ENCODE peak calls at places on chromosomes 4 and X, in four cellular contexts. W is HepG2, E is K562, I is GM12878. L is an unnamed sample.

GRCh38 chrX:20317873-20318272 is 51.2 kb upstream of the RPS6KA3 start:
- DNase-seq in I (no peak), E (no peak), W (no peak), L (no peak)

GRCh38 chrX:97399400-97399799 is 515.7 kb downstream of the RPA4 start:
- DNase-seq in E (peak), W (no peak), I (peak), L (no peak)

GRCh38 chrX:74924449-74925209 is 623 bp downstream of the NEXMIF start:
- DNase-seq in W (no peak), E (no peak), I (no peak), L (peak)

GRCh38 chr4:186414365-186414764 is 141.0 kb downstream of the MTNR1A start:
- DNase-seq in I (no peak), E (no peak), W (no peak), L (no peak)

GRCh38 chr4:79213040-79213439 is 112.8 kb downstream of the NAA11 start:
- DNase-seq in I (no peak), W (no peak), E (no peak), L (no peak)

GRCh38 chr4:8269535-8270417 is at the start of gene HTRA3:
- DNase-seq in E (no peak), W (no peak), I (no peak), L (peak)

GRCh38 chrX:132631579-132632232 is 142.9 kb upstream of the MBNL3 start:
- DNase-seq in E (peak), W (peak), I (no peak), L (peak)

GRCh38 chr4:112189754-112190153 is 41.8 kb upstream of the AP1AR start:
- DNase-seq in E (no peak), I (no peak), W (no peak), L (no peak)

GRCh38 chrX:11435568-11435967 is 142.4 kb downstream of the AMELX start:
- DNase-seq in I (no peak), E (no peak), W (no peak), L (no peak)

GRCh38 chr4:3699678-3700077 is 66.5 kb upstream of the ADRA2C start:
- DNase-seq in I (no peak), W (no peak), E (no peak), L (no peak)

GRCh38 chr4:3311095-3311372 is 18.2 kb downstream of the RGS12 start:
- DNase-seq in I (no peak), W (no peak), E (no peak), L (no peak)

GRCh38 chrX:123665197-123665596 is 67.7 kb downstream of the THOC2 start:
- DNase-seq in E (no peak), W (no peak), I (no peak), L (no peak)

GRCh38 chr4:188657365-188657764 is 518.1 kb downstream of the TRIML1 start:
- DNase-seq in W (no peak), E (no peak), I (no peak), L (no peak)

GRCh38 chr4:167379433-167379832 is 145.1 kb upstream of the SPOCK3 start:
- DNase-seq in I (no peak), W (no peak), E (no peak), L (no peak)

GRCh38 chr4:180790471-180790870 is 1452.7 kb upstream of the TENM3 start:
- DNase-seq in I (no peak), E (no peak), W (no peak), L (no peak)

GRCh38 chrX:120740072-120740471 is 110.2 kb upstream of the C1GALT1C1 start:
- DNase-seq in I (no peak), W (no peak), E (no peak), L (no peak)

GRCh38 chrX:23317799-23318724 is 16.6 kb upstream of the PTCHD1 start:
- DNase-seq in W (no peak), E (peak), I (no peak), L (peak)

GRCh38 chrX:104391905-104392304 is 137.2 kb upstream of the ESX1 start:
- DNase-seq in I (no peak), E (no peak), W (no peak), L (no peak)

GRCh38 chrX:24424948-24425347 is 40.1 kb upstream of the PDK3 start:
- DNase-seq in I (no peak), W (no peak), E (no peak), L (no peak)

GRCh38 chr4:38678078-38678477 is 14.1 kb downstream of the KLF3 start:
- DNase-seq in E (no peak), I (no peak), W (no peak), L (no peak)

GRCh38 chr4:6523251-6523650 is 50.8 kb upstream of the PPP2R2C start:
- DNase-seq in W (no peak), E (no peak), I (no peak), L (no peak)

GRCh38 chrX:39725928-39726619 is 371.7 kb downstream of the BCOR start:
- DNase-seq in W (no peak), I (no peak), E (no peak), L (no peak)
- TF ChIP-seq FOXK2 in W (no peak), I (no peak), E (no peak), L (no peak)

GRCh38 chrX:46715521-46715920 is 43.4 kb downstream of the SLC9A7 start:
- DNase-seq in I (no peak), W (no peak), E (no peak), L (no peak)
- TF ChIP-seq BHLHE40 in I (no peak), W (no peak), E (no peak), L (no peak)

GRCh38 chrX:47093860-47094259 is 15.6 kb downstream of the RGN start:
- DNase-seq in I (no peak), W (no peak), E (no peak), L (no peak)

GRCh38 chrX:47098746-47099145 is 20.5 kb downstream of the RGN start:
- DNase-seq in E (no peak), W (no peak), I (no peak), L (no peak)

GRCh38 chrX:47091149-47091775 is 13.0 kb downstream of the RGN start:
- DNase-seq in I (peak), W (no peak), E (no peak), L (no peak)

GRCh38 chrX:47097018-47097417 is 18.8 kb downstream of the RGN start:
- DNase-seq in I (no peak), W (no peak), E (no peak), L (no peak)

GRCh38 chrX:47093248-47093647 is 15.0 kb downstream of the RGN start:
- DNase-seq in E (peak), W (no peak), I (no peak), L (no peak)
- TF ChIP-seq FOXK2 in E (no peak), W (no peak), I (no peak), L (no peak)

GRCh38 chrX:6678313-6678712 is 143.4 kb upstream of the VCX3A start:
- DNase-seq in W (no peak), I (no peak), E (no peak), L (no peak)
- TF ChIP-seq BHLHE40 in W (no peak), I (no peak), E (no peak), L (no peak)

GRCh38 chrX:12567857-12568256 is 223.4 kb upstream of the PRPS2 start:
- DNase-seq in W (no peak), E (no peak), I (no peak), L (peak)

GRCh38 chrX:12564221-12564620 is 227.0 kb upstream of the PRPS2 start:
- DNase-seq in W (no peak), E (no peak), I (no peak), L (no peak)

GRCh38 chrX:12563121-12563520 is 228.1 kb upstream of the PRPS2 start:
- DNase-seq in I (no peak), E (no peak), W (no peak), L (no peak)
- TF ChIP-seq FOXK2 in I (no peak), E (no peak), W (no peak), L (no peak)

DNA sequence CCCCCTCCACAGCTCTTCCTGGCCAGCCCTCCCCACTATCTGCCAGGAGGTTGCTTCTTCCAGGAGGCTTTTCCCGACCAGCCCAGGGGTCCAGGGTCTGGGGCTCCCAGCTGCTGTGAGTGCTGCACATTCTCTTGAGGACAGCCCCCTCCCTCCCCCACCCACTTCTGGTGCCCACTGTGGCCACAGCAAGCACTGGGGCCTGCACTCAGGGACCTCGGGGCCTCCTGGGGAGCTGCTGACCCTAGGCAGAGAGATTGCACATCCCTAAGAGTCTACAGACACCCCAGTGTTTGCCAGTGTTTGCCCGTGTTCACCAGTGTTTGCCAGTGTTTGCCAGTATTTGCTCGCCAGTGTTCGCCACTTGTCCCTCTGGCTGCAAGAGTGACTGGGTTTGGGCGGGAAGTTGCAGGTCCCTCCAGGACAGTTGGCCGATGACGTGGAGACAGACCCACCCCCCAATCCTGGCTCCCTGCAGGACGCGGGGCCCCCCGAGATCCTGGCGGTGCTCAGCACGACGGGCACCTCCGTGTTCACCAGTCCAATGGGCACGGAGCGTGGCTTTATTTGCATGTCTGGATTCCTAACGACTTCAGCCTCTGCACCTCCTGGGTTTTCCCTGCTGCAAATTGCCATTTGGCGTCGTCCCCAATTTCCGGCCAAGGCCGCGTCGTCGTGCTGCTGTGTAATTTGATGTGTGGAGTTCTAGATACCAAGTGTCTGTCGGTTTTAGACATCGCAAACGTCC is 87.5 kb upstream of the NKX1-1 start:
- DNase-seq in E (no peak), W (no peak), I (no peak), L (no peak)
- TF ChIP-seq BHLHE40 in E (no peak), W (no peak), I (no peak), L (no peak)

DNA sequence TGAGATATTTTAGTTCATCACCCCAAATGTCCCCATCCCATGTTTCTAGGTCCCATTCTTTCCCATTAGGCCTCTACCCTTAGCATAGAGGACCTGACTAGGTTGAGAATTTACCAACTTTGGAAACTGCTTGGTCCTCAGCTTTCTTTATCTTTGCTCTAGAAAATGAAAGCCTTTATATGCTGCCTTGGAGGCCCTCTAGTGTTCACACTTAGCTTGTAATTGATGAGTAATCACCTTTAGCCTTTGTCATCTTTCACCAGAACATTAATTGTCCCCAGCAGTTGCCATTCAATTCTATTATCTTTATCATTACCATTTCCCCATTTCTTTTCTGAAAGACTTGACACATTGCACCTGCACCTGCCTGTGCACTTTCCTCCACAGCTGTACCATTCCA is 589.2 kb upstream of the NR3C2 start:
- DNase-seq in E (no peak), W (peak), I (no peak), L (no peak)
- TF ChIP-seq FOXK2 in E (no peak), W (no peak), I (no peak), L (no peak)

GRCh38 chr4:159655547-159655946 is 552.7 kb downstream of the RAPGEF2 start:
- DNase-seq in W (no peak), I (no peak), E (no peak), L (no peak)
- TF ChIP-seq BHLHE40 in W (no peak), I (no peak), E (no peak), L (no peak)

DNA sequence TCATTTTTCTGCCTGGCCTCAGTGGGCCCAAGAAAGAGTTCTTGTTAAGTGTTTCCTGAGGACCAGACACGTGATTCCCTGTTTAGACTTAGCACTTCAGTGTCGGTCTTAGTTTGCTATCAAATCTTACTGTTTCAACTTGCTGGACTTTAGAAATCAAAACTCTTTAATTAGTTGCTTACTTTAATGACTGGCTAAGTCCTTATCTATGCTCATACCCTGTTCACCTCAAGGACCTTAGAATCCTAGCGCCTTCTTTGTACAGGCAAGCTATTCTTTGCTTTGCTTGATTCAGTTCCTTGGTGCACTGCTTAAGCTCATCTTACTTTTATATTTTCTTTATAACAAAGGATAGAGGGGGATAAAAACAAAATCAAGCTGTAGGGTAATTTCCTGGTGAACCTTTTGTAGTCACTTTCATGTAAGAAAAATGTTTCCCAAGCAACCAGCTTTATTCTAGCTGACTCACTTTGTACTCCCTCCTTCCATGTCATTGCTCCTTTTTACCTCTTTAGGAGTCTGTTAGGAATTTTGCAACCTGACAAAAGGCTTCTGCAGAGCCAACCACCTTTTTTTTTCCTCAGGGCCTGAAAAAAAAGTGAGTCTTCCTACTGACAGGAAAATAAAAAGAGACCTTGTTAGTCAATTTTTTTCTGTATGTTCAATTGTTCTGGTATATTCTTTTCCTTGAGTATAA is 14.7 kb downstream of the WDR44 start:
- DNase-seq in W (no peak), I (no peak), E (no peak), L (no peak)
- TF ChIP-seq FOXK2 in W (no peak), I (no peak), E (no peak), L (no peak)

L was measured in HEK293T.